ENCODE peak calls at places on chromosomes 13 and 19, in four cellular contexts. L is suprapubic skin, C is adrenal gland, Y is transverse colon. G is an unnamed sample.
A peak's percentile ranks its signal among the peaks of the same experiment; 100 is the strongest.

GRCh38 chr13:55583953-55584593 is 1556.6 kb upstream of the PRR20A start:
- DNase-seq in L (no peak), C (no peak), Y (no peak), G (no peak)

GRCh38 chr13:29511980-29512379 is 83.5 kb downstream of the SLC7A1 start:
- DNase-seq in L (peak; percentile 82), C (no peak), Y (no peak), G (no peak)

GRCh38 chr19:54373781-54374266 is 9.1 kb upstream of the LAIR1 start:
- DNase-seq in L (no peak), C (no peak), Y (no peak), G (no peak)

GRCh38 chr13:44174769-44175425 is 198.7 kb upstream of the SERP2 start:
- DNase-seq in L (no peak), C (no peak), Y (no peak), G (no peak)

GRCh38 chr19:12664406-12665280 is 1.9 kb downstream of the MAN2B1 start:
- DNase-seq in L (peak; percentile 61), C (no peak), Y (no peak), G (peak; percentile 38)

GRCh38 chr19:52600639-52601024 is 30.5 kb downstream of the ZNF701 start:
- DNase-seq in L (peak; percentile 63), C (no peak), Y (peak; percentile 77), G (no peak)

GRCh38 chr13:19952850-19953249 is 5.7 kb upstream of the ZMYM2 start:
- DNase-seq in L (no peak), C (no peak), Y (no peak), G (no peak)

GRCh38 chr19:41013359-41013758 is 22.3 kb downstream of the CYP2B6 start:
- DNase-seq in L (no peak), C (no peak), Y (no peak), G (no peak)

GRCh38 chr13:29513002-29513980 is 82.2 kb downstream of the SLC7A1 start:
- DNase-seq in L (no peak), C (no peak), Y (no peak), G (no peak)

GRCh38 chr19:47267350-47267759 is 7.3 kb upstream of the INAFM1 start:
- DNase-seq in L (no peak), C (no peak), Y (no peak), G (no peak)

GRCh38 chr19:40055832-40056504 is at the start of gene ZNF780B:
- DNase-seq in L (peak; percentile 72), C (peak; percentile 53), Y (peak; percentile 80), G (peak; percentile 65)

GRCh38 chr19:17867087-17867486 is 4.7 kb upstream of the SLC5A5 start:
- DNase-seq in L (no peak), C (no peak), Y (no peak), G (no peak)

GRCh38 chr13:113854238-113855011 is 9.5 kb downstream of the GAS6 start:
- DNase-seq in L (peak; percentile 62), C (peak; percentile 42), Y (no peak), G (no peak)

GRCh38 chr19:28377077-28377476 is 835.9 kb downstream of the UQCRFS1 start:
- DNase-seq in L (no peak), C (no peak), Y (no peak), G (no peak)

GRCh38 chr13:100130092-100130491 is 41.2 kb downstream of the PCCA start:
- DNase-seq in L (no peak), C (no peak), Y (no peak), G (no peak)

GRCh38 chr13:25945596-25945995 is 106.2 kb downstream of the SHISA2 start:
- DNase-seq in L (no peak), C (no peak), Y (no peak), G (no peak)

GRCh38 chr13:109737606-109738005 is 48.8 kb downstream of the IRS2 start:
- DNase-seq in L (no peak), C (no peak), Y (no peak), G (no peak)

GRCh38 chr19:10006335-10006708 is 4.0 kb downstream of the COL5A3 start:
- DNase-seq in L (no peak), C (peak; percentile 60), Y (peak; percentile 36), G (no peak)

GRCh38 chr13:76380436-76381065 is 505.7 kb downstream of the KCTD12 start:
- DNase-seq in L (no peak), C (no peak), Y (no peak), G (no peak)

GRCh38 chr13:34070006-34070405 is 252.1 kb downstream of the RFC3 start:
- DNase-seq in L (no peak), C (no peak), Y (no peak), G (no peak)

GRCh38 chr19:54684537-54684936 is 21.8 kb downstream of the LILRB4 start:
- DNase-seq in L (no peak), C (peak; percentile 30), Y (no peak), G (peak; percentile 20)

GRCh38 chr19:17766543-17767131 is 15.4 kb downstream of the FCHO1 start:
- DNase-seq in L (peak; percentile 78), C (peak; percentile 82), Y (peak; percentile 94), G (peak; percentile 75)

GRCh38 chr19:11361037-11361770 is 6.0 kb downstream of the PLPPR2 start:
- DNase-seq in L (no peak), C (no peak), Y (peak; percentile 92), G (no peak)

GRCh38 chr19:10625762-10626138 is 397 bp downstream of the SLC44A2 start:
- DNase-seq in L (no peak), C (no peak), Y (no peak), G (no peak)

GRCh38 chr19:29320611-29321010 is 107.7 kb upstream of the UQCRFS1 start:
- DNase-seq in L (no peak), C (no peak), Y (no peak), G (no peak)

GRCh38 chr13:75825161-75825560 is 189.0 kb downstream of the LMO7 start:
- DNase-seq in L (no peak), C (no peak), Y (no peak), G (no peak)

GRCh38 chr13:97226788-97227627 is 4.9 kb downstream of the MBNL2 start:
- DNase-seq in L (no peak), C (no peak), Y (peak; percentile 64), G (no peak)

GRCh38 chr13:23319915-23320224 is 113.6 kb downstream of the SACS start:
- DNase-seq in L (no peak), C (no peak), Y (no peak), G (no peak)

GRCh38 chr19:56566904-56567273 is 379 bp upstream of the ZNF470 start:
- DNase-seq in L (peak; percentile 66), C (peak; percentile 50), Y (peak; percentile 47), G (no peak)

GRCh38 chr19:56562766-56563165 is 4.5 kb upstream of the ZNF470 start:
- DNase-seq in L (no peak), C (no peak), Y (no peak), G (no peak)

GRCh38 chr19:56567274-56568120 is at the start of gene ZNF470:
- DNase-seq in L (peak; percentile 97), C (peak; percentile 94), Y (peak; percentile 97), G (peak; percentile 70)
- TF ChIP-seq POLR2A in L (no peak), C (no peak), Y (peak; percentile 64), G (peak; percentile 27)

GRCh38 chr19:16541526-16542044 is 652 bp downstream of the CHERP start:
- DNase-seq in L (no peak), C (no peak), Y (no peak), G (no peak)

GRCh38 chr19:16540948-16541347 is 1.3 kb downstream of the CHERP start:
- DNase-seq in L (no peak), C (no peak), Y (no peak), G (no peak)

GRCh38 chr19:16542894-16543498 is 759 bp upstream of the CHERP start:
- DNase-seq in L (no peak), C (no peak), Y (no peak), G (no peak)

GRCh38 chr19:16544468-16545231 is 2.4 kb upstream of the CHERP start:
- DNase-seq in L (no peak), C (no peak), Y (no peak), G (no peak)

DNA sequence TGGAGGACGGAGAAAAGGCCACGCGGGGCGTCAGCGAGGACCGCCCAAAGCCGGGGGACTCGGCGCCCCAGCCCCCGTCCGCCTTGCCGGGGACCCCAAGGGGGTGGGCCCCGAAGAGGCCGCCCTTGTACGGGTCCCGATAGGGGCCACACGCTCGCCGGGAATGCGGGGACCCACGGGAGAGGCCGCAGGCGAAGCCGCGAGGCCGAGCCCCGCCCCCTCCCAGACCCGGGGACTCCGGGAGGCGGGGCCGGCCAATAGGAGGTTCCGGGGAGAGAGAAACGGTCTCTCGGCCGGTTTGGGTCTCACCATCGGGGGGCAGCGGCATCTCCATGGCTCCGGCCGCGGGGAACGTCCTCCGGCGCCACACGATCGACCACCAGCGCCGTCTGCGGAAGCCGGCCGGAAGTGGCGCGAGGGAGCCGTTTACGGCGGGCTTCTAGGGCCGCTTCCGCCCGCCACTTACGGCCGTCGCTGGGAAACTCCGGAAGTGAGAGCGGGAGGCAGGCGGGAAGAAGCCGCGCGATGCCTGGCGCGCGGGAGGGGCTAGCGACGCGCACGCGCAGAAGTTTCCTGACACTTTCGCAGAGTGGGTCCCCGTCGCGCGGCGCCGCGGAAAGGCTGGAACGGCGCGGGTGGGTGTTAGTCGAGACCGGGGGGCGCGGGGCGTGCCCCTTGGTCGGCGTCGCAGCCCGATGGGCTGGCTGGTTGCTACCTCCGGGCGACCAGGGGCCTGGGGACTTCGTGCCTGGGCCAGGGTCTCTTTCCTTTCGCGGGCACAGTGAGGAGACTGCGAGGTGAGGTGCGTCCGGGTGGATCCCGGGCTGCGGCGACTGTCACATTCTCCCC is at the start of gene CHERP:
- DNase-seq in L (peak; percentile 95), C (peak; percentile 94), Y (peak; percentile 95), G (peak; percentile 93)
- TF ChIP-seq POLR2A in L (peak; percentile 83), C (no peak), Y (peak; percentile 84), G (peak; percentile 91)

DNA sequence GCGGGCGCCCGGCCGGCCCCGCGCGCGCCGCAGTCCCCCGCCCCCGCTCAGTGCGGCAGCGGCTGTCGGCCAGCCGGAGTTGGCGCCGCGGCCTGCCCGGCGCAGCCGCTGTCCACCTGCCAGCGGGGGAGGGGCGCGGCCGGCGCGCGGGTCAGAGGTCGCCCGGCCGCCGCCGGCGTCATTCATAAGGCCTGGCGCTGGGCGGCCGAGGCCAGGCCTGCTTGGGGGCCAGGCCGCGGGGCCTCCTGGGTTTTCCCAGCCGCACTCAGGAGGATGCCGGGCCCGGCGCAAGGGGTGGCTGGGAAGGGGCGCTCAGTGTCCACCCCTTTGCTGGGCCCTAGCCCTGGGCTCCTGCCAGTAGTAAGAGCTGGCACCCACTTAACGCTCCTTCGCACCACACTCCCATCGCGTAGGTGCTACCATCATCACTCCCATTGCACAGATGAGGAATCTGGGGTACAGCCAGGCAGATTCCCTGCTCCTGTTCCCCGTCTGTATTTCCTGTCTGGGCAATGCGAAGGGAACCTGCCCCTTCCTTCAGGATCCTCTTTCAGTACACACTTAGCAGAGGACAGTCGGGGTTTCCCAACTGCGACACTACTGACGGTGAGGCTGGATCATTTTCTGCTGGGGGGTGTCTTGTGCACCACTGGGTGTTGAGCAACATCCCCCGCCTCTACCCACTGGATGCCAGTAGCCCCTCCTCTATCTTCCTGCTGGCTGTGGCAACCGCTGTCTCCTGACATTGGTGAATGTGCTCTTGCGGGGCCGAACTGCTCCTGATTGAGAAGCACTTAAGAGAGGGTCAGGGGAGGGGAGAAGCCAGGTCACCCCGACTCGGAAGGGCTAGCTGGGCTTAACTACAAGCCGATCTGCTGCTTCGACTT is 846 bp upstream of the PRKACA start:
- DNase-seq in L (peak; percentile 95), C (peak; percentile 82), Y (peak; percentile 73), G (no peak)
- TF ChIP-seq POLR2A in L (peak; percentile 51), C (peak; percentile 77), Y (peak; percentile 52), G (peak; percentile 25)

DNA sequence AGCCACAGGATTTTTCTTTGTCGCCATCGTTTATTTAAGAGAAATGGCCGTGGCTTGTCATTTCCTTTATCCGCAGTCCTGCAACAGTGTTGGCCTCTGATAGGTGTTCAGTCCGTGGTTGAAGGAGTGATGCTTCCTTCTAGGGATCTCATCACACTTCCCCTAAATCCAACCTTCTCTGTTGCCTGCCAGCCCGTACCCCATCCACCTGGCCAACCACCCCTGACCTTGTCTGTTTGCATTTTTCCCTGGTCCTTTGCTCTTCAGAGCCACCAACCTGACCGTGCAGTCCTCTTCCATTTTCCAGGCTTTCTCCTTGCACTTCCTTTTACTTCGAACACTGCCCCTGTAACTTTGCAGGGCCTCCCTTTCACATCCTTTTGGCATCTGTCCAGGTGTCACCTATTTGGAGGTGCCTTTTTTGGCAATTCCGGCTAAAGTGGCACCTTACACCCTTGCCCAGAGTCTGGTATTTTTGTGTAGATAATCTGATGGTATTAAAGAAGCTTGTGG is 684 bp downstream of the ZNF460 start:
- DNase-seq in L (no peak), C (no peak), Y (no peak), G (no peak)
- TF ChIP-seq POLR2A in L (no peak), C (no peak), Y (no peak), G (no peak)